ENCODE peak calls at places on chromosomes 11 and 22, in nine cellular contexts. X, G, E, B, F, M, U, O and W are unnamed samples.

GRCh38 chr11:110249066-110249465 is 47.3 kb downstream of the RDX start:
- DNase-seq in U (peak; percentile 25), F (no peak), X (no peak), O (no peak), B (no peak), M (no peak), E (no peak), G (no peak), W (no peak)

GRCh38 chr11:72007089-72007476 is 8.4 kb downstream of the IL18BP start:
- DNase-seq in X (no peak), E (no peak), U (no peak), G (no peak), B (no peak), O (no peak), M (no peak), F (no peak), W (no peak)

GRCh38 chr11:86060544-86060943 is 8.3 kb downstream of the PICALM start:
- DNase-seq in X (no peak), O (no peak), E (no peak), F (no peak), M (no peak), G (no peak), U (no peak), B (no peak), W (no peak)

GRCh38 chr11:45035440-45035839 is 84.8 kb upstream of the TP53I11 start:
- DNase-seq in O (no peak), U (no peak), X (no peak), M (no peak), E (no peak), B (no peak), F (no peak), G (no peak), W (no peak)

GRCh38 chr11:19275496-19275895 is 34.8 kb upstream of the E2F8 start:
- DNase-seq in B (no peak), F (no peak), G (no peak), M (no peak), X (no peak), U (no peak), E (no peak), O (no peak), W (no peak)

GRCh38 chr22:20237480-20238440 is 30.4 kb downstream of the RTN4R start:
- DNase-seq in X (peak; percentile 62), U (no peak), G (peak; percentile 28), B (no peak), F (no peak), M (no peak), E (peak; percentile 38), O (no peak), W (no peak)

GRCh38 chr22:30290679-30291333 is 1.5 kb upstream of the CASTOR1 start:
- DNase-seq in U (peak; percentile 72), M (peak; percentile 63), X (no peak), G (no peak), F (no peak), E (no peak), B (peak; percentile 84), O (no peak), W (no peak)

GRCh38 chr22:30116362-30117117 is 36.3 kb downstream of the HORMAD2 start:
- DNase-seq in F (no peak), M (no peak), B (no peak), G (no peak), E (no peak), X (no peak), O (no peak), U (no peak), W (peak; percentile 29)

GRCh38 chr11:100851129-100851528 is 164.0 kb downstream of the ARHGAP42 start:
- DNase-seq in X (no peak), M (no peak), O (no peak), U (no peak), B (no peak), G (no peak), E (no peak), F (no peak), W (no peak)

GRCh38 chr11:47539681-47540039 is 13.3 kb downstream of the CELF1 start:
- DNase-seq in B (no peak), E (no peak), U (no peak), O (no peak), G (no peak), F (no peak), M (no peak), X (no peak), W (no peak)

GRCh38 chr22:42863349-42863911 is 6.4 kb upstream of the ARFGAP3 start:
- DNase-seq in E (peak; percentile 37), F (no peak), O (peak; percentile 16), U (no peak), M (no peak), G (no peak), B (no peak), X (no peak), W (peak; percentile 79)

GRCh38 chr11:63020671-63021255 is 5.1 kb upstream of the SLC22A8 start:
- DNase-seq in E (no peak), G (no peak), X (no peak), M (peak; percentile 41), F (no peak), O (peak; percentile 20), B (no peak), U (no peak), W (no peak)

GRCh38 chr11:595400-595799 is 19.1 kb downstream of the PHRF1 start:
- DNase-seq in O (no peak), E (no peak), X (no peak), B (no peak), U (no peak), F (no peak), M (no peak), G (no peak), W (no peak)

GRCh38 chr22:49967333-49968241 is 7.0 kb downstream of the PIM3 start:
- DNase-seq in E (peak; percentile 32), G (no peak), B (peak; percentile 59), M (peak; percentile 9), X (no peak), U (peak; percentile 32), F (no peak), O (no peak), W (no peak)

GRCh38 chr22:18076060-18076497 is 1.7 kb upstream of the PEX26 start:
- DNase-seq in E (no peak), U (peak; percentile 93), X (no peak), O (no peak), M (peak; percentile 40), B (peak; percentile 38), F (no peak), G (peak; percentile 13), W (peak; percentile 66)

GRCh38 chr11:69704508-69705245 is 855 bp upstream of the FGF19 start:
- DNase-seq in G (no peak), F (no peak), E (no peak), B (no peak), X (no peak), M (peak; percentile 66), U (no peak), O (no peak), W (no peak)

GRCh38 chr22:43370045-43370444 is 26.9 kb upstream of the SCUBE1 start:
- DNase-seq in B (no peak), F (no peak), M (no peak), E (no peak), O (no peak), G (no peak), X (no peak), U (no peak), W (no peak)

GRCh38 chr11:100918551-100919500 is 210.8 kb downstream of the PGR start:
- DNase-seq in B (no peak), X (no peak), U (no peak), G (no peak), M (no peak), E (no peak), O (no peak), F (no peak), W (no peak)

GRCh38 chr22:41411021-41411851 is 29.5 kb downstream of the TEF start:
- DNase-seq in E (no peak), U (peak; percentile 60), X (no peak), M (no peak), F (no peak), B (no peak), G (no peak), O (no peak), W (no peak)

GRCh38 chr11:131430466-131431176 is 60.2 kb downstream of the NTM start:
- DNase-seq in G (no peak), F (no peak), U (no peak), M (no peak), X (no peak), B (no peak), O (no peak), E (no peak), W (no peak)

GRCh38 chr11:112570335-112570734 is 309.7 kb upstream of the PLET1 start:
- DNase-seq in M (no peak), E (no peak), U (no peak), B (no peak), X (no peak), G (no peak), F (no peak), O (no peak), W (no peak)

GRCh38 chr22:49686495-49687219 is 141.0 kb downstream of the BRD1 start:
- DNase-seq in B (no peak), G (no peak), M (no peak), E (no peak), F (no peak), X (no peak), O (no peak), U (no peak), W (no peak)

GRCh38 chr11:126277322-126277721 is 5.6 kb upstream of the TIRAP start:
- DNase-seq in B (no peak), M (no peak), O (no peak), X (no peak), U (no peak), G (no peak), F (no peak), E (no peak), W (no peak)

GRCh38 chr11:68276864-68277263 is 5.1 kb upstream of the C11orf24 start:
- DNase-seq in G (no peak), B (no peak), E (no peak), F (no peak), X (no peak), M (no peak), U (no peak), O (no peak), W (no peak)